ENCODE peak calls at places on chromosomes 3 and 15, in eight cellular contexts. T, C, I, K, L, J, G and Q are unnamed samples.

GRCh38 chr3:58377168-58377567 is 44.5 kb downstream of the PXK start:
- DNase-seq in T (no peak), C (no peak), I (no peak), K (no peak), L (no peak), J (no peak), G (no peak), Q (no peak)

GRCh38 chr3:100506355-100506754 is 13.9 kb downstream of the TMEM45A start:
- DNase-seq in T (no peak), C (no peak), I (no peak), K (no peak), L (no peak), J (no peak), G (no peak), Q (no peak)

GRCh38 chr15:98946301-98947255 is 61.0 kb downstream of the PGPEP1L start:
- DNase-seq in T (no peak), C (no peak), I (peak; percentile 60), K (peak; percentile 57), L (no peak), J (no peak), G (peak; percentile 62), Q (peak; percentile 85)

GRCh38 chr15:62390793-62391543 is 225.9 kb upstream of the C2CD4B start:
- DNase-seq in T (peak; percentile 66), C (no peak), I (peak; percentile 48), K (no peak), L (peak; percentile 26), J (peak; percentile 48), G (peak; percentile 17), Q (peak; percentile 50)

GRCh38 chr3:28791713-28792255 is 443.2 kb upstream of the AZI2 start:
- DNase-seq in T (peak; percentile 3), C (no peak), I (no peak), K (no peak), L (no peak), J (no peak), G (no peak), Q (no peak)

GRCh38 chr15:96626936-96627577 is 296.6 kb downstream of the NR2F2 start:
- DNase-seq in T (no peak), C (no peak), I (peak; percentile 27), K (no peak), L (no peak), J (no peak), G (no peak), Q (no peak)

GRCh38 chr3:185361920-185362319 is 1.0 kb upstream of the MAP3K13 start:
- DNase-seq in T (no peak), C (no peak), I (no peak), K (no peak), L (no peak), J (peak; percentile 11), G (no peak), Q (no peak)

GRCh38 chr3:164608554-164609276 is 469.6 kb downstream of the SI start:
- DNase-seq in T (no peak), C (no peak), I (no peak), K (no peak), L (no peak), J (no peak), G (no peak), Q (no peak)

GRCh38 chr3:111903067-111903511 is 44.0 kb downstream of the PHLDB2 start:
- DNase-seq in T (no peak), C (peak; percentile 47), I (no peak), K (no peak), L (no peak), J (peak; percentile 59), G (no peak), Q (no peak)

GRCh38 chr15:66780172-66780972 is 78.3 kb downstream of the SMAD6 start:
- DNase-seq in T (no peak), C (peak; percentile 74), I (no peak), K (no peak), L (no peak), J (peak; percentile 70), G (no peak), Q (no peak)

GRCh38 chr3:138072816-138073215 is 42.6 kb downstream of the DZIP1L start:
- DNase-seq in T (no peak), C (no peak), I (no peak), K (no peak), L (no peak), J (no peak), G (no peak), Q (no peak)

GRCh38 chr15:25775317-25775912 is 87.7 kb downstream of the ATP10A start:
- DNase-seq in T (peak; percentile 87), C (no peak), I (peak; percentile 64), K (no peak), L (no peak), J (peak; percentile 53), G (peak; percentile 9), Q (peak; percentile 70)

GRCh38 chr15:42490246-42490742 is 647 bp downstream of the ZNF106 start:
- DNase-seq in T (no peak), C (no peak), I (no peak), K (no peak), L (no peak), J (no peak), G (no peak), Q (no peak)

GRCh38 chr15:89679221-89679620 is at the start of gene PLIN1:
- DNase-seq in T (no peak), C (no peak), I (no peak), K (no peak), L (no peak), J (no peak), G (no peak), Q (no peak)

GRCh38 chr3:151011427-151011826 is 38.9 kb upstream of the CLRN1 start:
- DNase-seq in T (peak; percentile 45), C (no peak), I (no peak), K (no peak), L (no peak), J (peak; percentile 67), G (no peak), Q (no peak)

GRCh38 chr3:197168606-197169005 is 129.8 kb downstream of the DLG1 start:
- DNase-seq in T (no peak), C (no peak), I (no peak), K (no peak), L (no peak), J (peak; percentile 55), G (no peak), Q (no peak)

GRCh38 chr3:37072892-37073291 is 79.6 kb downstream of the MLH1 start:
- DNase-seq in T (peak; percentile 85), C (peak; percentile 83), I (no peak), K (no peak), L (no peak), J (peak; percentile 94), G (no peak), Q (no peak)

GRCh38 chr3:53079147-53079546 is 33.3 kb upstream of the SFMBT1 start:
- DNase-seq in T (no peak), C (no peak), I (no peak), K (no peak), L (no peak), J (no peak), G (no peak), Q (no peak)

GRCh38 chr3:105173972-105174371 is 192.7 kb upstream of the ALCAM start:
- DNase-seq in T (no peak), C (no peak), I (no peak), K (no peak), L (no peak), J (no peak), G (no peak), Q (no peak)

GRCh38 chr3:105177558-105177957 is 189.2 kb upstream of the ALCAM start:
- DNase-seq in T (no peak), C (no peak), I (no peak), K (no peak), L (no peak), J (no peak), G (no peak), Q (no peak)
- H3K4me3 ChIP-seq in T (no peak overlapping the region), C (no peak overlapping the region), I (no peak overlapping the region), K (no peak overlapping the region), L (no peak overlapping the region), J (no peak overlapping the region), G (no peak overlapping the region), Q (no peak overlapping the region)

DNA sequence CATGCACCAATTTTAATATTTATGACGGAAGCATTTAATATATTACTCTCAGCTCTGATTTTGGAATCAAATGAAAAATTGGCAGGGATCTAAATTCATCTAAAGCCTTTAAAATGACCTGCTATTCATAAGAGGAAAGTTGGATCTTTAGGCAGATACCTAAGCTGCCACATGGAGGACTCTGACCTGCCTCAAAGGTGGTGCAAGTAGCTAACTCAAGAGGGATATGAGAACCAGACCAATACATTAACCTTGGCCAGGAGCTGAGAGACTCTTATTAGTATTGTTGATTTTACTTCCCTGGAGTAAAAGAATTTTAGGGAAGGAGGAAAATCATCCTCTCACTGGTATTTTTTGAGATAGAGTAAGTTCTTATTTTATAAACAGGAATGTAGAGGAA is 17.7 kb downstream of the ZNF654 start:
- DNase-seq in T (no peak), C (no peak), I (no peak), K (no peak), L (no peak), J (no peak), G (no peak), Q (no peak)
- H3K9me3 ChIP-seq in T (no peaks in the 10 kb centered on the region), C (no peaks in the 10 kb centered on the region), I (no peaks in the 10 kb centered on the region), K (no peaks in the 10 kb centered on the region), L (no peaks in the 10 kb centered on the region), J (no peaks in the 10 kb centered on the region), G (no peaks in the 10 kb centered on the region), Q (peaks cover 5% of the 10 kb centered on the region)

GRCh38 chr15:40332138-40332781 is 8.5 kb downstream of the CCDC9B start:
- DNase-seq in T (no peak), C (no peak), I (no peak), K (no peak), L (no peak), J (no peak), G (no peak), Q (no peak)

GRCh38 chr15:40334941-40335795 is 5.6 kb downstream of the CCDC9B start:
- DNase-seq in T (no peak), C (no peak), I (no peak), K (no peak), L (no peak), J (no peak), G (no peak), Q (peak; percentile 67)

GRCh38 chr15:40331637-40332036 is 8.1 kb downstream of the INAFM2 start:
- DNase-seq in T (no peak), C (no peak), I (no peak), K (no peak), L (no peak), J (no peak), G (no peak), Q (no peak)

GRCh38 chr15:40334541-40334940 is 6.2 kb downstream of the CCDC9B start:
- DNase-seq in T (no peak), C (no peak), I (no peak), K (no peak), L (no peak), J (no peak), G (no peak), Q (no peak)

GRCh38 chr15:40333922-40334492 is 6.7 kb downstream of the CCDC9B start:
- DNase-seq in T (peak; percentile 58), C (no peak), I (peak; percentile 65), K (peak; percentile 68), L (peak; percentile 53), J (peak; percentile 90), G (no peak), Q (peak; percentile 63)
- H3K27ac ChIP-seq in T (no peak overlapping the region), C (peak overlapping the region; percentile 73), I (peak overlapping the region; percentile 83), K (peak overlapping the region; percentile 98), L (peak overlapping the region; percentile 81), J (peak overlapping the region; percentile 1), G (no peak overlapping the region), Q (peak overlapping the region; percentile 73)

DNA sequence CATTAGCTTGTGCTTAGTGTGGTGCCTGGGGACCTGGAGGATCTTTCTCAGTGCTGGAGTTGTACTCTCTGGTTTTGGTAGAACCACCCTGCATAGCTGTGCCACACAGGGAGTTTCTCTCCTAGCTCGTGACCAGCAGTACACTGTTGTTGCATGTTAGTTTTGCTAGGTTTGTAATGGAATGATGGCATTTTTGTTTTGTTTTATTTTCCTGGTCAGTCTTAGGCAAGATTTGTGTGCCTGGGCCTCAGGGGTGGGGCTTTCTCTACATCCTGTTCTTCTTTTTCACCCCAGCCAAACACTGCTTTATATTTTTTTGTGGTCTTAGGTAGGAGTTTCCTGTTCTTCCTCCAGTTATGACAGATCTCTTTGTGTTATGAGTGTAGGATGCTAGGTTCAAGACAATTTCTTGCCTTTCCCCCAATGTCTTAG is 534.5 kb upstream of the KCNMB2 start:
- DNase-seq in T (no peak), C (no peak), I (no peak), K (no peak), L (no peak), J (peak; percentile 28), G (no peak), Q (no peak)
- H3K4me3 ChIP-seq in T (no peak overlapping the region), C (no peak overlapping the region), I (no peak overlapping the region), K (no peak overlapping the region), L (no peak overlapping the region), J (no peak overlapping the region), G (no peak overlapping the region), Q (no peak overlapping the region)